ENCODE peak calls at places on chromosomes 12 and 14, in five cellular contexts. T is ascending aorta, Y is neuronal stem cell, N is tibial artery, I is left ventricle myocardium inferior. K is an unnamed sample.

GRCh38 chr14:81091139-81091538 is 129.6 kb downstream of the GTF2A1 start:
- DNase-seq in T (no peak), Y (no peak), N (no peak), I (no peak), K (no peak)

GRCh38 chr12:89971880-89972279 is 263.2 kb upstream of the ATP2B1 start:
- DNase-seq in T (no peak), Y (no peak), N (peak; percentile 28), I (no peak), K (no peak)

GRCh38 chr12:58938440-58938839 is 18.1 kb upstream of the LRIG3 start:
- DNase-seq in T (no peak), Y (no peak), N (no peak), I (no peak), K (no peak)

GRCh38 chr14:91177073-91177796 is 63.4 kb downstream of the DGLUCY start:
- DNase-seq in T (no peak), Y (peak; percentile 54), N (peak; percentile 41), I (no peak), K (peak; percentile 30)

GRCh38 chr12:32889073-32889760 is 7.4 kb downstream of the PKP2 start:
- DNase-seq in T (no peak), Y (no peak), N (no peak), I (no peak), K (no peak)

GRCh38 chr14:91862417-91862816 is 4.9 kb downstream of the TC2N start:
- DNase-seq in T (no peak), Y (no peak), N (no peak), I (no peak), K (no peak)

GRCh38 chr14:103563089-103563620 is 395 bp downstream of the COA8 start:
- DNase-seq in T (no peak), Y (no peak), N (peak; percentile 47), I (no peak), K (no peak)

GRCh38 chr12:3009780-3010179 is 50.6 kb downstream of the TEAD4 start:
- DNase-seq in T (no peak), Y (no peak), N (no peak), I (no peak), K (no peak)

GRCh38 chr12:94112116-94112515 is 36.3 kb upstream of the PLXNC1 start:
- DNase-seq in T (no peak), Y (no peak), N (no peak), I (no peak), K (no peak)

GRCh38 chr12:27709932-27710591 is 570 bp upstream of the MRPS35 start:
- DNase-seq in T (peak; percentile 67), Y (no peak), N (no peak), I (no peak), K (no peak)

GRCh38 chr14:89292579-89293348 is 124.3 kb downstream of the FOXN3 start:
- DNase-seq in T (no peak), Y (no peak), N (no peak), I (no peak), K (no peak)
- H3K27ac ChIP-seq in T (peak overlapping the region; percentile 29), Y (no peak overlapping the region), N (no peak overlapping the region), I (peak overlapping the region; percentile 66), K (no peak overlapping the region)

GRCh38 chr14:67228325-67228984 is 12.8 kb upstream of the PALS1 start:
- DNase-seq in T (no peak), Y (no peak), N (no peak), I (no peak), K (no peak)
- H3K27ac ChIP-seq in T (no peak overlapping the region), Y (no peak overlapping the region), N (no peak overlapping the region), I (no peak overlapping the region), K (no peak overlapping the region)

DNA sequence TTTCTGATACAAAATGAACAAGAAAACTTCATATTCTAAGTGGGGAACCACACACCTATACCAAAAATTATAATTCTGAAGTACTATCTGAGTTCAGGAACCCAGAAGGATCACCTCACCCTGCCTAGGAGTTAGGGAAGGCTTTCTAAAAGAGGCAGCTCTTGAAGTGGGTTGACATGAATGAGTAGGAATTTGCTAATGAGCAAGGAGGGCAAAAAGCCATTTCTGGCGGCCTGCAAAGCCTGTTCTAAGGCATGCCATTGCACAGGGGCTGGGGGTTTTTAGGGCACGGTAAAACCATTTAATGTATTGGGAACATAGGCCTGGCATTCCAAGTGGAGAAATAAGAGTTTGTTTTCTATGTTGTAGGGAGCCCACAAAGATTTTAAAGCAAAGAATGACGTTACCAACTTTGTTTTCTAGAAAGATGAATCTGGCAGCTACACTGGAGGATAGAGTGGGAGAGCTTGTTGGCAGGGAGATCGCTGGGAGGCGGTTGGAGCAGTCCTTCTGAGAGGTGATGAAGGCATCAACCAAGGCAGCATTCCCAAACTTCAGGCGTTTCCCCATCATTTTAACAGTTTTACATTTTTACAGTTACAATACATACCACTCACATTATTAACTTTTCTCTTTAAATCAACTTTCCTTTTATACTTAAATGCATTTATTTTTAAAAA is 14.1 kb downstream of the IFT43 start:
- DNase-seq in T (no peak), Y (no peak), N (no peak), I (no peak), K (no peak)
- H3K27ac ChIP-seq in T (peak overlapping the region; percentile 58), Y (no peak overlapping the region), N (peak overlapping the region; percentile 14), I (no peak overlapping the region), K (no peak overlapping the region)

DNA sequence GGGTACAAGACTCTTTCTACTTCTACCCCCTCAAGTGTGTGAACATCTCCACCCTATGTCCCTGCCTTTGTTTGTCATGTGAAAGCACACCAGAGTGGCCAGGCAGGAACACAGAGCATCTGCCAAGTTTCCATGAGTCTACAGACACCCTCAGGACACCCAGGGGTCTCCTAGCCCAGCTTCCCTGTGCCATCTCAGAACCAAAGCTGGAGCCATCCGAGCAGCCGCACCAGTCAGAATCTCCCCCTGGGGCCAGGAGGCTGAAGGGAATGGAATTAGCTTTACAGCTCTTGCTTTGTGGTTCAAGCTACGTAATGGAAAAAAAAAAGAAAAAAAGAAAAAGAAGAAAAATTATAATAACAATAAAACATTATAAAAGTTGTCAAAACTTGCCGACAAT is 37.3 kb downstream of the TBX5 start:
- DNase-seq in T (peak; percentile 66), Y (no peak), N (peak; percentile 32), I (no peak), K (no peak)
- H3K27ac ChIP-seq in T (no peak overlapping the region), Y (no peak overlapping the region), N (no peak overlapping the region), I (peak overlapping the region; percentile 69), K (no peak overlapping the region)

DNA sequence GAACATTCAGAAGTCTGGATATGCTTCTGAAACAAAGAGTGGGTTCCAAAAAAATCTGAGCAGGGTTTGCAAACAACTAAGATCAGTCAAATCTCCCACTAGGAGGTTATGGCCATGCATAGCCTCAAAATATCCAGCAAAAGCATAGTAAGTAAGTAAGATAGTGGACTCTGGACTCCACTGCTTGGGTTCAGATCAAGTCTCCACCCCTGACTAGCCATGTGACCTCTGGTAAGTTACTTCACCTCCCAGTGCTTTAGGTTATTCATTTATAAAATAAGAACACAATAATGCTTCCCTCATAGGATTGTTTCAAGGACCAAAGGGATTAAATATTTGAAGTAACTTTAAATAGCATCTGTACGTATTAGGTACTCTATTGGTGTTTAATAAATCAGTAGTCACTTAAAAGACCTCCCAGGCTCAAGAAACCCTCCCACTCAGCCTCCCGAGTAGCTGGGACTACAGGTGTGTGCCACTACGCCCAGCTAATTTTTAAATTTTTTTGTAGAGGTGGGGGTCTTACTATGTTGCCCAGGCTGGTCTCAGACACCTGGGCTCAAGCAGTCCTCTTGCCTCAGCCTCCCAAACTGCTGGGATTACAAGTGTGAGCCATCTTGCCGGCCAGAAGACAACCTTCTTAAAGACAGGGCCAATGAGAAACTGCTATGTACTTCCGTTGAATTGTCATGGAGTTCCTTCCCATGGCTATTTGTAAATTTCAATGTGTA is 95.7 kb upstream of the SOX5 start:
- DNase-seq in T (no peak), Y (no peak), N (no peak), I (no peak), K (no peak)
- H3K27ac ChIP-seq in T (peak overlapping the region; percentile 75), Y (no peak overlapping the region), N (peak overlapping the region; percentile 22), I (no peak overlapping the region), K (no peak overlapping the region)

DNA sequence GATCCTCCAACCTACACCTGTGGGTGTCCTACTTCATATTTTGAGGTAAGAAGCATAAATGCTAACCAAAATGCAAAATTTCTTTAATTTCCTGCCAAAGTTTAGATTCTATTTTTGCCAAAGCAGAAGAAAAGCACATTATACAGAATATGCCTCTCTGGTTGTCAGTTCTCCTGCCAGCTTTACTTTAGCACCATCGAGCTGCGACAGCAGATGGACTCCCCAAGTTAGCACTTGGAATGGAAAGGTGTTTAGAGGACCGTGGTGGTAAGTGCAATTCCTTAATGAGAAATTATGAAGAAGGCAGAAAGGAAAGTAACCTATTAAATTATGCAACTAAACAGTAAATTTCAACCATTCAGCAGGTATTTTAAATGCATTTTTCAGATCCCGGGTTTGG is 326.6 kb downstream of the RERGL start:
- DNase-seq in T (no peak), Y (no peak), N (no peak), I (no peak), K (no peak)
- H3K27ac ChIP-seq in T (no peak overlapping the region), Y (no peak overlapping the region), N (no peak overlapping the region), I (no peak overlapping the region), K (no peak overlapping the region)

DNA sequence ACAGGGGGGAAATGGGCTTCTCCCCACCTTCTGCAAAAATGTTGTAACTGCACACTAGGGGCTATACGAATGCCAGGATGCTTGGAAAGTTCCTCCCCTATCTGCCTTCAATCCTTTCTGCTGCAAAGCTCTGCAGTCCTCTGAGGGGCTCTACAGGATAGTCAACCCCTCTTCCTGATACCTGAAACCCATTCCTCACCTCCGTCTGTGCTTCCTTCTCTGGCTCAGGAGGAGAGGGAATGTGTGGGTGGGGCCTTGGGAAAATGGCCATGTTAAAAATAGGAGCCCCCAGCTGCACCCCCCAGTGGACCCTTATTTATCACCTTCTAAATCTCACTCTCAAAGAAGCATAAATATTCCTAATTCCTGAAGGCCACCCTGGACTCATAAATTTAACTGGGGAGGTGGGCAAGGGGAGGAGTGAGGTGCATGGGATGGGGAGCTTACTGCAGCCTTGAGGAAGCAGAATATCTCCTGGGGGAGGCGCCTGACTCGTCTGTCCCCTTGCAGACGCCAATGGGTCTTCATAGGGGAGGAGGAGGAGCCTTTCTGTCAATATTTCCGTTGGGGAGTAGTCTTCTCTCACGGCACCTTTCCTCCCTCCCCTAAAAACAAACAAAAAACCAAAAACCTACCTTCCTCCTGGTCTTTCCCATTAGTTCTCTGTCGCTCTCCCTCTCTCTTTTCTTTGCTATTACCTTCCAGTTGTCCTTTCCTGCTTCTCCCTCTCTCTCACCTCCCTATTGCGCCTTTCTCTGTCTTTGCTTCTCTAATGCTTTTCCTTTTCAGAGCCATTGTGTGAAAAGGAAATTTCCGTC is 6.3 kb downstream of the GPR84 start:
- DNase-seq in T (no peak), Y (no peak), N (no peak), I (no peak), K (no peak)
- H3K27ac ChIP-seq in T (peak overlapping the region; percentile 80), Y (peak overlapping the region; percentile 93), N (peak overlapping the region; percentile 87), I (peak overlapping the region; percentile 95), K (peak overlapping the region; percentile 96)

DNA sequence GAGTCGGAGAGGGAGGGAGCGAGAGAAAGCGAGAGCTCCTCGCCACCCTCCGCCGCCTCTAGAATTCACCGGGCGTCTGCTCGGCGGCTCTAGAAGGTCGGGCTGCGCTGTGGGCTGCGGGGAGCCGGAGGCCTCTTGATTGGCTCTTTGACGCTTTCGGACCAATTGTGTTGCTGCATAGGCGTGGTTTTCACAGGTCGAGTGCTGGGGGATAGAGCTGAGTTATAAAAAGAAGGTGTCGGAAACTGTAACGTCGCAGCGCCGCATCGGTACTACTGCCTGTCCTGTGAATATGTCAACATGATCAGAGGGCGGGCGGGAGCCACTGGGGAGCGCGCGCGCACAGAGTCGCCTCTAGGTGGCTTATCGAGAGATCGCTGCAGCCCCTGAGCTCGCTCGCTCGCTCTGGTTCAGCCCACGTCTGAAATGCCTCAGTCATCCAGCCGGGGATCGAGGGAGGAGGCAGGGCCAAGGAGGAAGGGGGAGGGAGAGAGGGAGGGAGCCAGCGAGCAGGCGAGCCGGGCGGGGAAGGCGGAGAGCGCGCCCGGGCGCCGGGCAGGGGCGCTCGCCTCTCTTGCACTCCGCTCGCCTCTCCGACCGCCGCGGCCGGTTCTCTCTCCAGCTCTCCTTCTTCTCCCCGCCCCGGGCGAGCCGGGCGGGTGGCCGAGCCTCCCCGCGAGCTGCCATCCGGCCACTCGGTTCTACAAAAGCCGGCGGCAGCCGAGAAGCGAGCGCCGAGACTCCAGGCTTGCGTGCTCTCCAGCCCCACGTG is at the start of gene TBX3:
- DNase-seq in T (peak; percentile 95), Y (peak; percentile 91), N (peak; percentile 93), I (peak; percentile 93), K (peak; percentile 33)
- H3K27ac ChIP-seq in T (peak within 1 kb of the TSS; percentile 91), Y (no peak within 1 kb of the TSS), N (peak within 1 kb of the TSS; percentile 85), I (peak within 1 kb of the TSS; percentile 96), K (peak within 1 kb of the TSS; percentile 42)

K was measured in substantia nigra.